ENCODE peak calls at places on chromosomes 12 and 14, in eight cellular contexts. T is lower lobe of right lung, B is DND-41, U is upper lobe of right lung, Y is GM12878, L is mucosa of descending colon, J is RWPE2, V is A549. N is an unnamed sample. For H3K9me3 and H3K4me1, the result is how much of the 10 kb centered on the place peaks cover.

GRCh38 chr12:102816816-102817434 is 100.1 kb downstream of the PAH start:
- ATAC-seq in T (peak), B (peak), U (peak), Y (peak), L (peak), J (peak), V (peak), N (no peak)

GRCh38 chr12:91335724-91336123 is 153.1 kb upstream of the DCN start:
- ATAC-seq in T (no peak), B (no peak), U (no peak), Y (no peak), L (no peak), J (no peak), V (no peak), N (no peak)

GRCh38 chr14:100900837-100901390 is 2.6 kb downstream of the RTL1 start:
- ATAC-seq in T (no peak), B (peak), U (no peak), Y (no peak), L (peak), J (peak), V (peak), N (no peak)

GRCh38 chr12:118480235-118480634 is 103.9 kb downstream of the SUDS3 start:
- ATAC-seq in T (no peak), B (no peak), U (no peak), Y (no peak), L (no peak), J (no peak), V (no peak), N (no peak)

GRCh38 chr14:21081521-21082184 is 11.5 kb downstream of the ARHGEF40 start:
- ATAC-seq in T (no peak), B (no peak), U (no peak), Y (no peak), L (no peak), J (no peak), V (no peak), N (no peak)

GRCh38 chr12:1350055-1350933 is 244.1 kb downstream of the FBXL14 start:
- ATAC-seq in T (peak), B (no peak), U (peak), Y (no peak), L (peak), J (peak), V (peak), N (peak)

GRCh38 chr12:116582610-116583009 is 23.4 kb downstream of the MAP1LC3B2 start:
- ATAC-seq in T (peak), B (no peak), U (peak), Y (no peak), L (no peak), J (no peak), V (no peak), N (no peak)

GRCh38 chr14:104555621-104556255 is 23.8 kb upstream of the C14orf180 start:
- ATAC-seq in T (no peak), B (no peak), U (no peak), Y (no peak), L (no peak), J (no peak), V (no peak), N (no peak)

GRCh38 chr12:27524489-27524835 is 456 bp downstream of the PPFIBP1 start:
- ATAC-seq in T (no peak), B (no peak), U (no peak), Y (peak), L (peak), J (peak), V (peak), N (no peak)

GRCh38 chr12:47811581-47812484 is 7.9 kb downstream of the HDAC7 start:
- ATAC-seq in T (peak), B (no peak), U (no peak), Y (no peak), L (no peak), J (no peak), V (no peak), N (peak)

GRCh38 chr12:92927055-92927435 is 2.0 kb downstream of the EEA1 start:
- ATAC-seq in T (no peak), B (no peak), U (no peak), Y (peak), L (no peak), J (no peak), V (peak), N (no peak)

GRCh38 chr12:91331371-91331770 is 148.8 kb upstream of the DCN start:
- ATAC-seq in T (no peak), B (no peak), U (no peak), Y (no peak), L (no peak), J (no peak), V (no peak), N (no peak)

GRCh38 chr12:53579545-53579955 is 46.6 kb downstream of the ATF7 start:
- ATAC-seq in T (peak), B (no peak), U (peak), Y (peak), L (no peak), J (no peak), V (no peak), N (peak)

GRCh38 chr14:90300649-90301048 is 31.1 kb downstream of the NRDE2 start:
- ATAC-seq in T (no peak), B (peak), U (peak), Y (peak), L (no peak), J (peak), V (peak), N (no peak)

GRCh38 chr12:69610126-69610525 is 581 bp downstream of the LRRC10 start:
- ATAC-seq in T (peak), B (no peak), U (peak), Y (no peak), L (no peak), J (no peak), V (no peak), N (no peak)

GRCh38 chr14:61177279-61178225 is 103.6 kb downstream of the TMEM30B start:
- ATAC-seq in T (no peak), B (no peak), U (no peak), Y (peak), L (no peak), J (no peak), V (peak), N (no peak)

GRCh38 chr12:117042171-117042809 is 56.9 kb downstream of the TESC start:
- ATAC-seq in T (no peak), B (no peak), U (peak), Y (no peak), L (peak), J (no peak), V (peak), N (no peak)

GRCh38 chr14:92624764-92625163 is 111.2 kb downstream of the RIN3 start:
- ATAC-seq in T (no peak), B (no peak), U (no peak), Y (no peak), L (no peak), J (peak), V (peak), N (no peak)

GRCh38 chr14:56650075-56650474 is 70.5 kb downstream of the TMEM260 start:
- ATAC-seq in T (no peak), B (no peak), U (no peak), Y (no peak), L (no peak), J (no peak), V (no peak), N (no peak)

GRCh38 chr14:95915326-95915725 is 38.7 kb downstream of the TUNAR start:
- ATAC-seq in T (no peak), B (no peak), U (no peak), Y (no peak), L (no peak), J (peak), V (no peak), N (no peak)

GRCh38 chr14:22333408-22334274 is 255.4 kb downstream of the DAD1 start:
- ATAC-seq in T (peak), B (no peak), U (peak), Y (peak), L (peak), J (peak), V (peak), N (peak)

GRCh38 chr12:70722584-70723343 is 85.5 kb upstream of the PTPRB start:
- ATAC-seq in T (no peak), B (no peak), U (peak), Y (no peak), L (no peak), J (no peak), V (no peak), N (no peak)

GRCh38 chr12:159131-159782 is 54.7 kb downstream of the SLC6A12 start:
- ATAC-seq in T (no peak), B (no peak), U (no peak), Y (no peak), L (no peak), J (no peak), V (no peak), N (no peak)

GRCh38 chr12:100375023-100375737 is 18.3 kb downstream of the SLC17A8 start:
- ATAC-seq in T (peak), B (no peak), U (peak), Y (no peak), L (peak), J (no peak), V (no peak), N (peak)

GRCh38 chr12:94180558-94181296 is 32.4 kb downstream of the PLXNC1 start:
- ATAC-seq in T (peak), B (no peak), U (peak), Y (no peak), L (peak), J (peak), V (no peak), N (no peak)

GRCh38 chr12:25960926-25961325 is 2.4 kb downstream of the RASSF8 start:
- ATAC-seq in T (no peak), B (no peak), U (no peak), Y (no peak), L (no peak), J (no peak), V (no peak), N (no peak)

GRCh38 chr12:53115891-53116675 is 12.8 kb downstream of the SOAT2 start:
- ATAC-seq in T (no peak), B (no peak), U (no peak), Y (no peak), L (no peak), J (no peak), V (no peak), N (peak)

GRCh38 chr12:69425417-69425816 is 44.8 kb upstream of the FRS2 start:
- ATAC-seq in T (no peak), B (peak), U (no peak), Y (no peak), L (no peak), J (no peak), V (no peak), N (no peak)

GRCh38 chr12:85280138-85280983 is at the start of gene ALX1:
- ATAC-seq in T (peak), B (no peak), U (peak), Y (no peak), L (peak), J (peak), V (peak), N (peak)

GRCh38 chr12:127785535-127785934 is 481.4 kb upstream of the TMEM132C start:
- ATAC-seq in T (no peak), B (no peak), U (no peak), Y (no peak), L (no peak), J (peak), V (no peak), N (peak)

GRCh38 chr12:116385486-116386217 is 108.2 kb upstream of the MED13L start:
- ATAC-seq in T (no peak), B (no peak), U (no peak), Y (no peak), L (no peak), J (no peak), V (peak), N (no peak)

GRCh38 chr12:57240069-57240921 is 10.7 kb downstream of the STAC3 start:
- ATAC-seq in T (peak), B (peak), U (peak), Y (peak), L (peak), J (peak), V (peak), N (peak)

GRCh38 chr14:52716160-52716559 is 9.2 kb downstream of the PSMC6 start:
- ATAC-seq in T (no peak), B (no peak), U (no peak), Y (no peak), L (no peak), J (no peak), V (no peak), N (no peak)

GRCh38 chr14:23123419-23123818 is 4.4 kb upstream of the CEBPE start:
- ATAC-seq in T (no peak), B (no peak), U (peak), Y (no peak), L (peak), J (peak), V (no peak), N (peak)

GRCh38 chr12:66663605-66664004 is 15.3 kb downstream of the GRIP1 start:
- ATAC-seq in T (no peak), B (no peak), U (no peak), Y (no peak), L (no peak), J (no peak), V (no peak), N (no peak)

GRCh38 chr12:80156306-80156705 is 57.0 kb downstream of the OTOGL start:
- ATAC-seq in T (no peak), B (no peak), U (no peak), Y (no peak), L (no peak), J (no peak), V (no peak), N (no peak)

GRCh38 chr12:94615284-94616216 is 34.8 kb downstream of the TMCC3 start:
- ATAC-seq in T (peak), B (no peak), U (peak), Y (no peak), L (peak), J (peak), V (peak), N (peak)

GRCh38 chr12:64194333-64195149 is 27.6 kb downstream of the KICS2 start:
- ATAC-seq in T (no peak), B (no peak), U (no peak), Y (no peak), L (no peak), J (no peak), V (no peak), N (no peak)

GRCh38 chr14:45267084-45267483 is 14.1 kb upstream of the MIS18BP1 start:
- ATAC-seq in T (no peak), B (no peak), U (no peak), Y (no peak), L (no peak), J (no peak), V (no peak), N (no peak)

DNA sequence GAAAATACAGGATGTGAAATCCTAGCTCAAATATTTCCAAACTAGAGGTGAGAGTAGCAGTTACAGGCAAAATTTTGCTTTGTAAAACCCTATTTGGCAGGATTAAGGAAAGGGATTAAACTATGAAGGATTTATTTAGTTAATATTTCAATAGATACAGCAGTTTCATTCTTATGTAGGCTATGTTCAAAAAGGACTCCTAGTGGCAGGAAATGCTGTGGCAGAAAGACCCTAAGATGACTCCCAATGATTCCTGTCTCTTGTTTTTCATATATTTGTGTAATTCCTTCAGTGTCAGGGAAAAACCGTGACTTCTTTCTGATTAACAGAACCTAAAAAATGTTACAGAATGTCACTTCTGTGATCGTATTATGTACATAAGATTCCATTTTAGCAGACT is 299.5 kb upstream of the RPL10L start:
- ATAC-seq in T (no peak), B (no peak), U (no peak), Y (no peak), L (no peak), J (peak), V (no peak), N (no peak)
- H3K9me3 ChIP-seq in T (under half), B (under half), U (under half), Y (under half), L (under half), J (under half), V (under half), N (under half)

GRCh38 chr12:106138646-106139421 is at the start of gene NUAK1:
- ATAC-seq in T (peak), B (no peak), U (peak), Y (peak), L (peak), J (peak), V (peak), N (peak)
- H3K4me1 ChIP-seq in T (under half), B (under half), U (under half), Y (under half), L (under half), J (under half), V (under half), N (under half)

GRCh38 chr14:77124345-77125274 is 17.0 kb downstream of the ZDHHC22 start:
- ATAC-seq in T (peak), B (no peak), U (peak), Y (peak), L (peak), J (no peak), V (peak), N (peak)
- TF ChIP-seq CTCF in T (peak), B (no peak), U (peak), Y (peak), L (peak), J (peak), V (peak), N (no peak)

GRCh38 chr14:40618225-40618898 is 988.3 kb upstream of the LRFN5 start:
- ATAC-seq in T (no peak), B (no peak), U (no peak), Y (no peak), L (no peak), J (no peak), V (no peak), N (no peak)
- H3K9me3 ChIP-seq in T (under half), B (under half), U (under half), Y (under half), L (under half), J (under half), V (under half), N (under half)

DNA sequence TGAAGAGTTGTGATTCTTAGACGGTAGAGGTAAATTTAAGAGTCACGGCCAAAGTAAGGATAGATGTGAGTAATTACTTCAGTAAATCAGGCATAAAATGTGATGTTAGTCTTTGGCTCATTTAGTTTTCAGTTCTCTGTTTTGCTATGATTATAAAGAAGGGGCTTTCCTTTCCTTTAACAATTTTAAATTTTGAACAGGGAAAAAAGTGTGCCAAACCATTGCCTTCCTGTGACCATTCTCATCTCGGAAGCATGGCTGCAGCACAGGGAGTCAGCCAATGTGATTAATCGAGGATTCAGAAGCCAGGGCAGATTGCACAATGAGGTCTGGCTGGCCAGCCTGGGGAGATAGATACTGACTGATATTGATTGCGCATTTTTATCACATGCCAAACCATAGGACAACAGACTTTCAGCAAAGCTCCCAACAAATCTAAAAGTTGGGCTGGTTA is 480.2 kb upstream of the PRICKLE1 start:
- ATAC-seq in T (no peak), B (no peak), U (no peak), Y (peak), L (no peak), J (no peak), V (no peak), N (no peak)
- H3K4me1 ChIP-seq in T (under half), B (under half), U (under half), Y (under half), L (under half), J (under half), V (under half), N (under half)

GRCh38 chr12:96719671-96720362 is 187.2 kb upstream of the NEDD1 start:
- ATAC-seq in T (peak), B (peak), U (peak), Y (peak), L (peak), J (peak), V (peak), N (no peak)

DNA sequence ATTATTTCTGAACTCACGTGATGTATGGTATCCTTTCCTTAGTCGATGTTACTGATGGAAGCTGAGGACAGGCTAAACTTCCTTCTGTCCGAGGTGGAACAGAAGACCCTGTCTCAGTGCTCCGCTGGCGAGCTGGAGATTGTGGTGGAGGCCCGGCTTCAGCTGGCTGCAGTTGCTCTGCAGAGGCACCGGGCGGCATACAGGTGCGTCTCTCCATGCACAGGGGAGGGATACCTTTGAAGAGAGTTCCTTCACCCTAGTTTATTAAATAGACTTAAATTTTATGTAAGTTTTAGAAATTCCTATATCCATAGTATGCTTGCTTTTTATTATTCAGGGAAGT is 186.7 kb upstream of the NEDD1 start:
- ATAC-seq in T (peak), B (peak), U (no peak), Y (peak), L (peak), J (peak), V (peak), N (peak)
- TF ChIP-seq CTCF in T (no peak), B (peak), U (no peak), Y (no peak), L (no peak), J (peak), V (no peak), N (no peak)

GRCh38 chr12:96347130-96347699 is 53.0 kb downstream of the CDK17 start:
- ATAC-seq in T (no peak), B (peak), U (peak), Y (no peak), L (peak), J (no peak), V (no peak), N (no peak)

GRCh38 chr12:96344124-96344695 is 56.0 kb downstream of the CDK17 start:
- ATAC-seq in T (no peak), B (no peak), U (no peak), Y (no peak), L (no peak), J (no peak), V (no peak), N (no peak)

GRCh38 chr12:96338852-96339478 is 61.3 kb downstream of the CDK17 start:
- ATAC-seq in T (no peak), B (no peak), U (no peak), Y (no peak), L (peak), J (no peak), V (no peak), N (no peak)

GRCh38 chr12:96343347-96343954 is 56.8 kb downstream of the CDK17 start:
- ATAC-seq in T (no peak), B (peak), U (peak), Y (peak), L (peak), J (no peak), V (no peak), N (no peak)
- H3K9me3 ChIP-seq in T (under half), B (under half), U (under half), Y (under half), L (under half), J (under half), V (under half), N (under half)

DNA sequence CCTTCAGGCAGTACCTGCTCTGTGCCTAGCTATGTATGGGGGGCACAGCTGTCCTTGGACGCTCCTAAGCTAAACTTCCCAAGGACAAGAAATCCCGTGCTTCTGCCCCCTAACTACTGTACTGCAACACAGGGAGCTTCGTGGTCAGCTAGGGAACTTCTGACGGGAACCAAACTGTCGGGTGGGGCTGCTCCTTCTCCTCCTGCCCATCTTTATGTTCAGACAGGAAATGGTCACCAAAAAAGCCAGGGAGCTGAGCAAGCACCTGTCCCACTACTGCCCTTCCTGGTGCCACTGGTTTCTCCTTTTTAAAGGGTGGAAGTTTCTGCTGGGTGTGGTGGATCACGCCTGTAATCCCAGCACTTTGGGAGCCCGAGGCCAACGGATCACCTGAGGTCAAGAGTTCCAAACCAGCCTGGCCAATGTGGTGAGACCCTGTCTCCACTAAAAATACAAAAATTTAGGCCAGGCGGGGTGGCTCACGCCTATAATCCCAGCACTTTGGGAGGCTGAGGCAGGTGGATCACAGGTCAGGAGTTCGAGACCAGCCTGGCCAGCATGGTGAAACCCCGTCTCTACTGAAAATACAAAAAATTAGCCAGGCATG is 26.6 kb downstream of the PXN start:
- ATAC-seq in T (no peak), B (no peak), U (no peak), Y (no peak), L (peak), J (no peak), V (no peak), N (no peak)
- H3K4me1 ChIP-seq in T (half or more), B (under half), U (half or more), Y (under half), L (half or more), J (half or more), V (half or more), N (under half)